ENCODE peak calls at places on chromosomes 5 and 9, in eight cellular contexts. E is cardiac fibroblast, P is NT2/D1, A is SJSA1, D is mammary epithelial cell, F is left ventricle myocardium inferior, U is AG04450, M is H7. O is an unnamed sample.

GRCh38 chr5:147565524-147565923 is 55.7 kb upstream of the DPYSL3 start:
- DNase-seq in E (no peak), P (no peak), A (peak; percentile 71), D (peak; percentile 79), F (no peak), U (no peak), M (no peak), O (no peak)

GRCh38 chr9:99822596-99823391 is 1.1 kb downstream of the NR4A3 start:
- DNase-seq in E (peak; percentile 69), P (no peak), A (peak; percentile 45), D (peak; percentile 48), F (peak; percentile 32), U (no peak), M (peak; percentile 75), O (no peak)

GRCh38 chr5:133086366-133086875 is 34.6 kb downstream of the HSPA4 start:
- DNase-seq in E (peak; percentile 37), P (no peak), A (no peak), D (no peak), F (no peak), U (no peak), M (no peak), O (peak; percentile 12)

GRCh38 chr5:178542455-178542854 is 47.7 kb downstream of the COL23A1 start:
- DNase-seq in E (peak; percentile 66), P (no peak), A (no peak), D (no peak), F (no peak), U (no peak), M (no peak), O (no peak)

GRCh38 chr9:73157811-73158210 is 6.1 kb downstream of the ANXA1 start:
- DNase-seq in E (no peak), P (no peak), A (no peak), D (no peak), F (no peak), U (no peak), M (no peak), O (no peak)

GRCh38 chr9:129141066-129142041 is 30.1 kb downstream of the PTPA start:
- DNase-seq in E (peak; percentile 97), P (no peak), A (peak; percentile 73), D (peak; percentile 69), F (peak; percentile 69), U (peak; percentile 80), M (peak; percentile 75), O (peak; percentile 82)

GRCh38 chr9:99118782-99119466 is 14.0 kb downstream of the TGFBR1 start:
- DNase-seq in E (no peak), P (no peak), A (no peak), D (no peak), F (no peak), U (no peak), M (no peak), O (no peak)

GRCh38 chr5:133824661-133825254 is 143.7 kb downstream of the C5orf15 start:
- DNase-seq in E (no peak), P (no peak), A (no peak), D (peak; percentile 13), F (no peak), U (no peak), M (no peak), O (no peak)

GRCh38 chr5:151556808-151557207 is 34.3 kb downstream of the FAT2 start:
- DNase-seq in E (no peak), P (no peak), A (no peak), D (no peak), F (no peak), U (no peak), M (no peak), O (no peak)

GRCh38 chr5:4879693-4880303 is 260.3 kb upstream of the ADAMTS16 start:
- DNase-seq in E (peak; percentile 76), P (peak; percentile 51), A (peak; percentile 83), D (peak; percentile 43), F (peak; percentile 73), U (no peak), M (peak; percentile 89), O (peak; percentile 19)

GRCh38 chr5:124844371-124844770 is 97.9 kb upstream of the ZNF608 start:
- DNase-seq in E (no peak), P (no peak), A (no peak), D (no peak), F (no peak), U (no peak), M (no peak), O (no peak)

GRCh38 chr5:158013303-158013702 is 154.4 kb upstream of the CLINT1 start:
- DNase-seq in E (no peak), P (peak; percentile 60), A (no peak), D (no peak), F (no peak), U (no peak), M (peak; percentile 15), O (no peak)

GRCh38 chr9:19976226-19976625 is 187.4 kb upstream of the SLC24A2 start:
- DNase-seq in E (no peak), P (no peak), A (no peak), D (peak; percentile 70), F (no peak), U (no peak), M (no peak), O (no peak)

GRCh38 chr5:16855475-16855874 is 80.6 kb downstream of the MYO10 start:
- DNase-seq in E (peak; percentile 57), P (no peak), A (no peak), D (no peak), F (no peak), U (no peak), M (no peak), O (no peak)

DNA sequence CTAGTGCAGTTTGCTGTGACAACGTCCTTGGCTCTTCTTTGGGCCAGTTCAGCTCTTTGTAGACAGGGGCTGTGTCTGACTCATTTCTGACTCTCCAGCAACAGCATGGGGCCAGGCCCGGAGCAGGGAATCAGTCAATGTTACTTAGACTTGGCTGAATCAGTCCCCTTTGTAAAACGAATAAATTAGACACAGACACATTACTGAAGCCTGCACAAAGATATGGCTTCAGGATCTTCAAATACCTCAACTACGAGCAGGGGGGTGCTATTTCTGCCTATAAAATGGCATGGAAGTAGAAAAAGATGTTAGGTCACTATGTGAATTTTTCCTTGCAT is 204.7 kb downstream of the TTLL11 start:
- DNase-seq in E (peak; percentile 48), P (no peak), A (peak; percentile 50), D (no peak), F (no peak), U (no peak), M (no peak), O (peak; percentile 52)
- H3K4me3 ChIP-seq in E (no peak overlapping the region), P (no peak overlapping the region), A (no peak overlapping the region), D (no peak overlapping the region), F (no peak overlapping the region), U (no peak overlapping the region), M (no peak overlapping the region), O (no peak overlapping the region)

GRCh38 chr5:180799194-180799593 is 3.4 kb downstream of the MGAT1 start:
- DNase-seq in E (no peak), P (no peak), A (peak; percentile 42), D (no peak), F (no peak), U (no peak), M (peak; percentile 77), O (no peak)
- H3K4me3 ChIP-seq in E (no peak overlapping the region), P (no peak overlapping the region), A (no peak overlapping the region), D (no peak overlapping the region), F (peak overlapping the region; percentile 98), U (peak overlapping the region; percentile 33), M (no peak overlapping the region), O (no peak overlapping the region)

GRCh38 chr5:160166973-160167622 is 47.8 kb upstream of the PWWP2A start:
- DNase-seq in E (peak; percentile 28), P (no peak), A (no peak), D (no peak), F (no peak), U (no peak), M (no peak), O (no peak)

GRCh38 chr5:160167623-160168165 is 48.4 kb upstream of the PWWP2A start:
- DNase-seq in E (no peak), P (no peak), A (no peak), D (peak; percentile 47), F (no peak), U (no peak), M (no peak), O (no peak)

GRCh38 chr5:160162910-160163309 is 43.7 kb upstream of the PWWP2A start:
- DNase-seq in E (no peak), P (no peak), A (no peak), D (no peak), F (no peak), U (no peak), M (no peak), O (no peak)

GRCh38 chr5:160166069-160166972 is 47.1 kb upstream of the PWWP2A start:
- DNase-seq in E (no peak), P (peak; percentile 74), A (no peak), D (no peak), F (no peak), U (no peak), M (peak; percentile 56), O (no peak)

GRCh38 chr5:160165137-160166068 is 46.2 kb upstream of the PWWP2A start:
- DNase-seq in E (peak; percentile 98), P (peak; percentile 66), A (peak; percentile 100), D (peak; percentile 98), F (peak; percentile 87), U (peak; percentile 98), M (peak; percentile 79), O (peak; percentile 99)
- H3K4me3 ChIP-seq in E (peak overlapping the region; percentile 21), P (no peak overlapping the region), A (peak overlapping the region; percentile 15), D (no peak overlapping the region), F (peak overlapping the region; percentile 7), U (peak overlapping the region; percentile 48), M (no peak overlapping the region), O (peak overlapping the region; percentile 10)

GRCh38 chr5:61425918-61426317 is 93.9 kb downstream of the ZSWIM6 start:
- DNase-seq in E (no peak), P (no peak), A (no peak), D (no peak), F (no peak), U (no peak), M (no peak), O (no peak)

GRCh38 chr5:61417851-61418250 is 85.8 kb downstream of the ZSWIM6 start:
- DNase-seq in E (no peak), P (no peak), A (no peak), D (no peak), F (no peak), U (no peak), M (no peak), O (no peak)

GRCh38 chr5:61419141-61419540 is 87.1 kb downstream of the ZSWIM6 start:
- DNase-seq in E (no peak), P (no peak), A (no peak), D (no peak), F (no peak), U (no peak), M (no peak), O (no peak)

DNA sequence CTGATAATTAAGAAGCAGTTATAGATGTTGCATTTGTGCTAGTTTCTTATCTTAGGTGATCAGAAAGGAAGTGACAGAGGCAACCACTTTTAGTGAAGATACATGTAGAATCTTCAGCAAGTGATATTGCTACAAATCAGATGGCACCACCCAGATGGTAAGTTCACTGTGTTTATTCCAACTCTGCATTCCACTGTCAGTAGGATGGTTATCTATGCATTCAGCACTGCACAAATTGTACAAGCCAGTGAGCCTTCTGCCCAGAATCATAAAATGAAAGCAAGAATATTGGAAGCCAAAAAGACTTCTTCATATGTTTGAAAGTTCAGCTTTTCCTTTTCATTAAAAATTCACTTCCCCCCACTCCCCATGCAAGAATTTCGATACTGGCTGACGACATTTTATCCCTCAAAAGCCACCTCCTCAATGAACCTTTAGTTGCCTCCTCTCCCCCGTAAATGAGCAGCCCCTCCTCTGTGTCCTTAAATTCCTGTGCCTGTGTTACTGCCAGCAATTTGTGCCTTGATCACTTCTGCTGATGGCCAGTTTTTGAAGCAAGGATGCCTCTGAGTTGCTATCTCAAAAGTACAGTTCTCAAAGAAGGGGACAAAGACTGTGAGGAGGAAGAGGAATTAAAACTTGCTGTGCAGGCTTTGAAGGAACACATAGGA is 91.6 kb downstream of the ZSWIM6 start:
- DNase-seq in E (peak; percentile 31), P (no peak), A (no peak), D (no peak), F (no peak), U (no peak), M (no peak), O (no peak)
- H3K4me3 ChIP-seq in E (no peak overlapping the region), P (no peak overlapping the region), A (no peak overlapping the region), D (no peak overlapping the region), F (no peak overlapping the region), U (peak overlapping the region; percentile 35), M (no peak overlapping the region), O (no peak overlapping the region)

O was measured in skeletal muscle cell.